ENCODE peak calls at places on chromosomes 6 and 20, in six cellular contexts. P, O, F, S, D and J are unnamed samples.

GRCh38 chr20:25081065-25081729 is 744 bp downstream of the VSX1 start:
- DNase-seq in S (peak; percentile 30), F (peak; percentile 34), D (peak; percentile 39), O (no peak), P (no peak), J (no peak)

GRCh38 chr6:169784941-169785340 is 33.5 kb downstream of the ERMARD start:
- DNase-seq in O (no peak), S (no peak), P (no peak), F (no peak), D (no peak), J (no peak)

GRCh38 chr6:40353197-40353966 is 233.8 kb downstream of the LRFN2 start:
- DNase-seq in S (no peak), D (no peak), P (no peak), F (no peak), O (no peak), J (no peak)

GRCh38 chr6:84309336-84309735 is 81.9 kb upstream of the CEP162 start:
- DNase-seq in D (no peak), O (no peak), F (no peak), P (no peak), S (no peak), J (no peak)

GRCh38 chr6:151402228-151402627 is 10.9 kb upstream of the ZBTB2 start:
- DNase-seq in S (no peak), P (no peak), F (no peak), O (no peak), D (no peak), J (no peak)

GRCh38 chr6:163398796-163399195 is 15.7 kb upstream of the QKI start:
- DNase-seq in D (no peak), S (no peak), F (peak; percentile 74), P (peak; percentile 86), O (peak; percentile 80), J (no peak)

GRCh38 chr20:59994697-59995122 is 36.5 kb downstream of the CDH26 start:
- DNase-seq in O (no peak), D (no peak), F (peak; percentile 20), S (peak; percentile 94), P (peak; percentile 73), J (no peak)

GRCh38 chr6:158286413-158286812 is 25.9 kb upstream of the TULP4 start:
- DNase-seq in O (no peak), P (no peak), S (no peak), F (no peak), D (no peak), J (no peak)

GRCh38 chr20:45463113-45463512 is 6.4 kb upstream of the WFDC2 start:
- DNase-seq in D (no peak), O (no peak), S (peak; percentile 28), F (no peak), P (no peak), J (no peak)

GRCh38 chr6:7236312-7237209 is 76.4 kb downstream of the SSR1 start:
- DNase-seq in S (no peak), D (no peak), P (peak; percentile 24), F (peak; percentile 73), O (no peak), J (no peak)

GRCh38 chr6:15132854-15133670 is 112.8 kb upstream of the JARID2 start:
- DNase-seq in S (no peak), P (no peak), D (no peak), O (peak; percentile 18), F (peak; percentile 7), J (no peak)

GRCh38 chr20:19073584-19074198 is 138.8 kb upstream of the SLC24A3 start:
- DNase-seq in O (no peak), P (no peak), F (no peak), D (no peak), S (peak; percentile 61), J (no peak)

GRCh38 chr6:125166711-125167110 is 13.1 kb downstream of the TPD52L1 start:
- DNase-seq in P (no peak), D (no peak), F (no peak), S (no peak), O (no peak), J (no peak)

GRCh38 chr6:27297857-27298730 is 14.0 kb downstream of the POM121L2 start:
- DNase-seq in O (no peak), F (no peak), S (peak; percentile 3), D (no peak), P (no peak), J (no peak)

GRCh38 chr6:27303613-27304272 is 8.3 kb downstream of the POM121L2 start:
- DNase-seq in F (no peak), S (no peak), P (no peak), O (no peak), D (no peak), J (no peak)
- H3K4me3 ChIP-seq in F (no peak overlapping the region), S (no peak overlapping the region), P (no peak overlapping the region), O (no peak overlapping the region), D (no peak overlapping the region), J (no peak overlapping the region)

GRCh38 chr20:2527762-2528161 is 8.6 kb upstream of the TMC2 start:
- DNase-seq in S (no peak), D (no peak), P (no peak), F (no peak), O (no peak), J (no peak)

GRCh38 chr20:2524435-2525272 is 11.7 kb upstream of the TMC2 start:
- DNase-seq in O (peak; percentile 83), F (peak; percentile 85), P (peak; percentile 93), S (peak; percentile 84), D (peak; percentile 89), J (no peak)

GRCh38 chr20:2521369-2522305 is 12.9 kb upstream of the ZNF343 start:
- DNase-seq in F (peak; percentile 22), O (peak; percentile 40), S (peak; percentile 76), P (no peak), D (peak; percentile 42), J (no peak)

GRCh38 chr20:2520617-2521016 is 11.9 kb upstream of the ZNF343 start:
- DNase-seq in F (no peak), S (no peak), D (no peak), P (no peak), O (no peak), J (no peak)

DNA sequence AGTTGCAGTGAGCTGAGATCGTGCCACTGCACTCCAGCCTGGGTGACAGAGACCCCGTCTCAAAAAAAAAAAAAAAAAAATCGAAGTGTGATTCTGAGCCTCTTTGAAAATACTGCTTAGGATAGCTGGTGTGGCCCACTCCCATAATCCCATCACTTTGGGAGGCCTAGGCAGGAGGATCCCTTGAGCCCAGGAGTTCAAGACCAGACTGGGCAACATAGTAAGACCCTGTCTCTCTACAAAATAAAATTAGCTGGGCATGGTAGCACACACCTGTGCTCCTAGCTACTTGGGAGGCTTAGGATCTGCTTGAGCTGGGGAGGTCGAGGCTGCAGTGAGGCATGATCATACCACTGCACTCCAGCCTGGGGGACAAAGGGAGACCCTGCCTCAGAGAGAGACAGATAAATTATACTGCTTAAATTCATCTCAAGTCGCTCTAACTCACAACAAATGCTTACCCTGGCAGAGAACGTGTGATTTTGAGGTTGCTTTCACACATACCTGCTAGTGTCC is 12.4 kb upstream of the TMC2 start:
- DNase-seq in F (no peak), S (no peak), D (no peak), O (no peak), P (no peak), J (no peak)
- H3K4me3 ChIP-seq in F (no peak overlapping the region), S (peak overlapping the region; percentile 73), D (peak overlapping the region; percentile 84), O (peak overlapping the region; percentile 63), P (peak overlapping the region; percentile 84), J (peak overlapping the region; percentile 83)

DNA sequence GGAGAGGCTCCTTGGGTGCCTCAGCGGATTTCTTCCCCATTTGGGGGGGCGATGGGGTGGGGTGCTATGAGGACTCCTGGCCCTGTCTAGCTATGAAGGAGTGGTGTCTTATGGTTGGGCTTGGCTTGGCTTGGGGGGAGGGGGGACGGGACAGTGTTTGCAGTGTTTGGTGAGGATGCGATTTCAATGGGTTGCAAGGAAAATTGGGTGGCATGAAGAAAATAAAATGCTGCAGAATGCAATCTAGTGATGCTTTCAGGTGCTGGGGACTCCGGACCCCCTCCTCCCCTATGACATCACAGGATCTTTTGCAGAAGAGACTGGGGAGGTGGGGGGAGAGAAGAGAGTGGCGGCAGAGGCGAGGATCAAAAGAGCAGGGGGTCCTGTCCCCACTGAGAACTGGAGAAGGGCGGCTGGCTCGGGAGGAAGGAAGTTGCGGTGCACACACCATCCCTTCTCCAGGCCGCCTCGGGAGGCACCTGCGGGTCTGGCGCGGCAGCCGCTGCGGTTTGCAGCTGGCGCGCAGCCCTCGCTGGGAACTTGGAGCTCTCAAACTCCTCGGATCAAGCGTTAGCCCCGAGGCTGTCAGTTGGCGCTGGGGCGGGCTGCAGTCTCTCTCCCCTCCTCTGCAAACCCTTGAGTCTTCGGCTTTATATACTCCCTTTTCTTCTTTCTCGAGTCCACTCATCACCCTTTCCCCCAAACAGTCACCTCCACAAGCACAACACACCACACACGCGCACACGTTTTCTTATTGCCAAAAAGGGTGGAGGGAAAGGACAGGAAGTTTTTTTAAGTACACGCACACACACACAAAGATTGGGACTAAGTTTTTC is 180.8 kb downstream of the TBXT start:
- DNase-seq in D (no peak), P (no peak), S (peak; percentile 44), O (no peak), F (no peak), J (no peak)
- H3K4me3 ChIP-seq in D (no peak overlapping the region), P (peak overlapping the region; percentile 29), S (no peak overlapping the region), O (no peak overlapping the region), F (no peak overlapping the region), J (peak overlapping the region; percentile 70)

GRCh38 chr6:30570760-30571084 is 520 bp upstream of the ABCF1 start:
- DNase-seq in F (peak; percentile 38), S (no peak), D (no peak), O (peak; percentile 44), P (no peak), J (no peak)

GRCh38 chr6:30571085-30572077 is at the start of gene ABCF1:
- DNase-seq in P (peak; percentile 99), D (peak; percentile 100), S (peak; percentile 96), F (peak; percentile 98), O (peak; percentile 98), J (peak; percentile 85)

GRCh38 chr6:30572078-30572605 is 900 bp downstream of the ABCF1 start:
- DNase-seq in F (no peak), P (no peak), O (no peak), D (no peak), S (no peak), J (no peak)

GRCh38 chr6:30570263-30570662 is 979 bp upstream of the ABCF1 start:
- DNase-seq in O (no peak), P (no peak), S (no peak), D (no peak), F (no peak), J (no peak)

DNA sequence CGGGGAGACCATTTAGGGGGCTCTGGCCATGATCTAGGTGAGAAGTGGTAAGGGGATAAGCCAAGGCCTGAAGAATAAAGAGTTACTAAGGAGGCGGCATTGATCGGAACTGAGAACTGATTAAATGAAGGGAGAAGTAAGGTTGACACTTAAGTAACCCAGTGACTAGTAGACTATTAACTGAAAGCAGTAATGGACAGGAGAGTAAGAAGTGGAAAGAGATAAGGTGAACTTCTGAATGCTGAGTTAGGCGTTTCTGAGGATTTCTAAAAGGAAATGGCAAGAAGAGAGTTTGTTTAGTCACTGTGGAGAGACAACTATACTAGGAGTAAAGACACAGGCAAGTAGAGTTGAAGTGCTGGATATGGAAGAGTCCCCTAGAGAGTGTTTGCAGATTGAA is 1.9 kb downstream of the ABCF1 start:
- DNase-seq in F (no peak), P (no peak), D (no peak), S (no peak), O (no peak), J (no peak)
- H3K4me3 ChIP-seq in F (no peak overlapping the region), P (no peak overlapping the region), D (no peak overlapping the region), S (no peak overlapping the region), O (no peak overlapping the region), J (no peak overlapping the region)

GRCh38 chr6:138105446-138105845 is 1.8 kb downstream of the PERP start:
- DNase-seq in P (no peak), D (no peak), O (no peak), F (no peak), S (no peak), J (no peak)
- H3K4me3 ChIP-seq in P (peak overlapping the region; percentile 62), D (no peak overlapping the region), O (no peak overlapping the region), F (no peak overlapping the region), S (no peak overlapping the region), J (peak overlapping the region; percentile 69)